ENCODE peak calls at places on chromosome 4, in nine cellular contexts. I, V, M, Z, Q, G, E, H and A are unnamed samples.

GRCh38 chr4:185671041-185671440 is 135.7 kb upstream of the PDLIM3 start:
- DNase-seq in V (no peak), Z (no peak), M (no peak), H (no peak), Q (no peak), G (no peak), I (no peak), E (no peak), A (no peak)

GRCh38 chr4:47690611-47691010 is 147.3 kb downstream of the CORIN start:
- DNase-seq in E (no peak), I (no peak), M (no peak), Z (no peak), G (no peak), H (no peak), Q (no peak), V (no peak), A (no peak)

GRCh38 chr4:76216975-76217814 is 3.6 kb upstream of the SCARB2 start:
- DNase-seq in I (no peak), G (no peak), E (no peak), V (no peak), M (peak; percentile 45), Q (no peak), Z (no peak), H (no peak), A (no peak)

GRCh38 chr4:61201562-61202099 is 1.5 kb downstream of the ADGRL3 start:
- DNase-seq in G (peak; percentile 23), E (no peak), Z (peak; percentile 52), V (no peak), I (no peak), H (peak; percentile 14), Q (no peak), M (peak; percentile 32), A (no peak)

GRCh38 chr4:168648929-168649328 is 152.1 kb downstream of the PALLD start:
- DNase-seq in V (no peak), H (no peak), G (peak; percentile 69), E (no peak), Z (no peak), Q (no peak), M (peak; percentile 81), I (no peak), A (no peak)

GRCh38 chr4:142846729-142847606 is 867 bp upstream of the INPP4B start:
- DNase-seq in E (peak; percentile 72), V (no peak), I (peak; percentile 48), H (peak; percentile 31), G (peak; percentile 30), Q (peak; percentile 44), M (peak; percentile 68), Z (peak; percentile 73), A (no peak)

GRCh38 chr4:74751856-74752255 is 42.5 kb downstream of the BTC start:
- DNase-seq in Q (no peak), Z (no peak), E (no peak), I (no peak), V (no peak), H (no peak), G (no peak), M (no peak), A (no peak)

GRCh38 chr4:90027565-90027964 is 99.6 kb upstream of the CCSER1 start:
- DNase-seq in E (no peak), H (no peak), Q (no peak), G (no peak), M (no peak), Z (no peak), I (no peak), V (no peak), A (no peak)

GRCh38 chr4:110275871-110276270 is 77.5 kb upstream of the ELOVL6 start:
- DNase-seq in Q (no peak), G (peak; percentile 20), V (no peak), E (no peak), M (peak; percentile 50), H (no peak), I (no peak), Z (no peak), A (no peak)

GRCh38 chr4:45004326-45004725 is 278.0 kb upstream of the GNPDA2 start:
- DNase-seq in M (no peak), H (no peak), E (no peak), I (no peak), G (no peak), Z (no peak), Q (no peak), V (no peak), A (no peak)

GRCh38 chr4:73589261-73589847 is 30.9 kb downstream of the RASSF6 start:
- DNase-seq in H (no peak), Q (no peak), M (peak; percentile 86), I (no peak), V (no peak), G (peak; percentile 86), E (no peak), Z (no peak), A (no peak)

GRCh38 chr4:151940290-151940689 is 179.5 kb upstream of the GATB start:
- DNase-seq in E (no peak), G (no peak), V (no peak), H (no peak), I (no peak), Z (no peak), Q (no peak), M (no peak), A (no peak)

GRCh38 chr4:3775011-3775410 is 8.8 kb downstream of the ADRA2C start:
- DNase-seq in I (no peak), Z (no peak), H (no peak), E (no peak), Q (no peak), V (no peak), G (no peak), M (no peak), A (no peak)

GRCh38 chr4:39037491-39037825 is 5.2 kb upstream of the TMEM156 start:
- DNase-seq in I (no peak), H (no peak), Z (no peak), G (no peak), Q (no peak), M (peak; percentile 84), E (no peak), V (no peak), A (no peak)

GRCh38 chr4:159484861-159485260 is 382.0 kb downstream of the RAPGEF2 start:
- DNase-seq in E (no peak), V (no peak), Z (no peak), I (no peak), M (peak; percentile 31), H (no peak), G (no peak), Q (no peak), A (no peak)

GRCh38 chr4:159481936-159482335 is 379.1 kb downstream of the RAPGEF2 start:
- DNase-seq in Z (no peak), Q (no peak), V (peak; percentile 86), G (no peak), M (peak; percentile 75), I (no peak), E (no peak), H (no peak), A (no peak)

GRCh38 chr4:159480826-159481225 is 377.9 kb downstream of the RAPGEF2 start:
- DNase-seq in E (no peak), V (no peak), M (no peak), I (no peak), Z (no peak), G (no peak), H (no peak), Q (no peak), A (no peak)

GRCh38 chr4:159483110-159483509 is 380.2 kb downstream of the RAPGEF2 start:
- DNase-seq in Q (no peak), E (no peak), G (no peak), V (no peak), M (no peak), I (no peak), H (no peak), Z (no peak), A (no peak)

DNA sequence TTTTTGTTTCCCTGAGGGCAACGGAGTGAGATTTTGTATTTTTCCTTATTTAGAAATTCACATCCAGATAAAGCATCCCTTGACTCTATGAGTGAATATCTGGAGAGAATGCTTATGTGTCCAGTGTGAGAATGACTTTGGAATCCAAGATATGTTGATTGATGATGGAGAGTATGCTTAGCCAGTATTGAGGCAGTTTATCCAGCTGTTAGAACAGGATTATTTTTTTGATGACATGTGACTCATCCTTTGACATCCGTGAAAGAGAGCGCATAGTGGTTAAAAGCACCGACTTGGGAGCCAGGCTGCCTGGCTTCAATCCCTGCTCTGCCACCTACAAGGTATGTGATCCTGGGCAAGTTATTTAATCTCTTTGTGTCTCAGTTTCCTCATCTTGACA is 381.2 kb downstream of the RAPGEF2 start:
- DNase-seq in E (no peak), M (no peak), H (no peak), Q (no peak), Z (no peak), I (no peak), G (no peak), V (no peak), A (no peak)
- H3K4me3 ChIP-seq in E (no peak overlapping the region), M (no peak overlapping the region), H (no peak overlapping the region), Q (no peak overlapping the region), Z (no peak overlapping the region), I (no peak overlapping the region), G (no peak overlapping the region), V (no peak overlapping the region), A (no peak overlapping the region)

GRCh38 chr4:131063878-131064277 is 1967.9 kb downstream of the C4orf33 start:
- DNase-seq in H (no peak), G (no peak), E (no peak), M (no peak), Z (no peak), I (no peak), Q (no peak), V (no peak), A (no peak)
- H3K27ac ChIP-seq in H (no peak overlapping the region), G (no peak overlapping the region), E (no peak overlapping the region), M (no peak overlapping the region), Z (no peak overlapping the region), I (no peak overlapping the region), Q (no peak overlapping the region), V (no peak overlapping the region), A (no peak overlapping the region)

GRCh38 chr4:8763966-8764901 is 107.4 kb downstream of the HMX1 start:
- DNase-seq in G (no peak), H (no peak), V (no peak), E (no peak), I (peak; percentile 24), Q (no peak), M (no peak), Z (peak; percentile 39), A (no peak)

GRCh38 chr4:8762951-8763735 is 108.5 kb downstream of the HMX1 start:
- DNase-seq in I (peak; percentile 27), M (no peak), V (no peak), G (no peak), Q (no peak), E (no peak), Z (peak; percentile 25), H (no peak), A (no peak)

GRCh38 chr4:8766610-8767009 is 105.0 kb downstream of the HMX1 start:
- DNase-seq in I (peak; percentile 21), V (no peak), G (no peak), Q (no peak), M (no peak), H (no peak), Z (peak; percentile 32), E (no peak), A (no peak)

GRCh38 chr4:8765631-8766590 is 105.7 kb downstream of the HMX1 start:
- DNase-seq in H (no peak), Z (peak; percentile 55), V (no peak), Q (no peak), M (no peak), E (no peak), I (peak; percentile 18), G (no peak), A (no peak)

GRCh38 chr4:8765084-8765483 is 106.6 kb downstream of the HMX1 start:
- DNase-seq in E (no peak), M (no peak), G (no peak), V (no peak), H (no peak), Q (no peak), Z (peak; percentile 30), I (no peak), A (no peak)
- H3K27me3 ChIP-seq in E (no peaks in the 10 kb centered on the region), M (no peaks in the 10 kb centered on the region), G (no peaks in the 10 kb centered on the region), V (no peaks in the 10 kb centered on the region), H (no peaks in the 10 kb centered on the region), Q (no peaks in the 10 kb centered on the region), Z (no peaks in the 10 kb centered on the region), I (peaks cover 73% of the 10 kb centered on the region), A (no peaks in the 10 kb centered on the region)

GRCh38 chr4:128335541-128335940 is 47.9 kb upstream of the PGRMC2 start:
- DNase-seq in G (no peak), M (peak; percentile 51), E (no peak), V (no peak), H (no peak), Z (no peak), I (no peak), Q (no peak), A (no peak)
- H3K4me3 ChIP-seq in G (no peak overlapping the region), M (no peak overlapping the region), E (no peak overlapping the region), V (no peak overlapping the region), H (no peak overlapping the region), Z (no peak overlapping the region), I (no peak overlapping the region), Q (no peak overlapping the region), A (no peak overlapping the region)